ENCODE peak calls at places on chromosome 12, in ten cellular contexts. E is stimulated activated CD4-positive, alpha-beta T cell treated with anti-CD3 and anti-CD28 coated beads, Interleukin-1b, Interleukin-23, amount 100 ng/mL, for 24 hours; D is GM03348; L is activated CD4-positive, alpha-beta T cell treated with anti-CD3 and anti-CD28 coated beads for 1 hour; X is stimulated activated CD8-positive, alpha-beta memory T cell treated with anti-CD3 and anti-CD28 coated beads, Interleukin-2, amount 100 ng/mL, for 1 hour; I is heart right ventricle; G is hepatocyte; A is effector memory CD8-positive, alpha-beta T cell; H is non-pigmented ciliary epithelial cell; S is C1 segment of cervical spinal cord. C is an unnamed sample.

GRCh38 chr12:32181498-32182175 is 75.0 kb downstream of the BICD1 start:
- DNase-seq in E (no peak), D (peak), L (no peak), X (no peak), I (no peak), G (peak), A (no peak), H (no peak), S (no peak), C (no peak)

GRCh38 chr12:40980346-40981005 is 207.6 kb upstream of the PDZRN4 start:
- DNase-seq in E (no peak), D (no peak), L (no peak), X (no peak), I (no peak), G (no peak), A (no peak), H (no peak), S (no peak), C (no peak)

GRCh38 chr12:56833780-56834179 is 70.7 kb downstream of the HSD17B6 start:
- DNase-seq in E (no peak), D (no peak), L (no peak), X (no peak), I (no peak), G (no peak), A (no peak), H (no peak), S (no peak), C (no peak)

GRCh38 chr12:123532021-123532420 is 1.5 kb downstream of the RILPL1 start:
- DNase-seq in E (no peak), D (peak), L (no peak), X (no peak), I (no peak), G (no peak), A (no peak), H (no peak), S (peak), C (peak)

GRCh38 chr12:21308785-21309184 is 25.9 kb downstream of the SLCO1A2 start:
- DNase-seq in E (no peak), D (no peak), L (no peak), X (no peak), I (no peak), G (no peak), A (no peak), H (no peak), S (no peak), C (no peak)

GRCh38 chr12:131720241-131720640 is 9.4 kb downstream of the SFSWAP start:
- DNase-seq in E (no peak), D (no peak), L (no peak), X (no peak), I (no peak), G (no peak), A (no peak), H (no peak), S (no peak), C (no peak)

GRCh38 chr12:53299454-53300180 is at the start of gene MYG1:
- DNase-seq in E (peak), D (peak), L (peak), X (peak), I (peak), G (peak), A (peak), H (peak), S (peak), C (peak)

GRCh38 chr12:65308601-65309071 is 30.2 kb downstream of the MSRB3 start:
- DNase-seq in E (no peak), D (peak), L (no peak), X (no peak), I (no peak), G (no peak), A (no peak), H (no peak), S (no peak), C (no peak)

GRCh38 chr12:103731539-103731938 is 109.5 kb downstream of the NT5DC3 start:
- DNase-seq in E (no peak), D (no peak), L (no peak), X (no peak), I (no peak), G (no peak), A (no peak), H (no peak), S (no peak), C (no peak)

GRCh38 chr12:132423251-132424117 is 66.5 kb upstream of the FBRSL1 start:
- DNase-seq in E (no peak), D (no peak), L (no peak), X (no peak), I (no peak), G (no peak), A (no peak), H (no peak), S (no peak), C (no peak)

GRCh38 chr12:25089738-25090137 is 105.2 kb downstream of the DNAI7 start:
- DNase-seq in E (no peak), D (no peak), L (no peak), X (no peak), I (no peak), G (no peak), A (no peak), H (no peak), S (no peak), C (no peak)

GRCh38 chr12:32163596-32163995 is 56.9 kb downstream of the BICD1 start:
- DNase-seq in E (no peak), D (no peak), L (no peak), X (no peak), I (no peak), G (no peak), A (no peak), H (no peak), S (no peak), C (no peak)

GRCh38 chr12:117148642-117149041 is 41.6 kb downstream of the FBXO21 start:
- DNase-seq in E (no peak), D (no peak), L (no peak), X (no peak), I (no peak), G (no peak), A (no peak), H (no peak), S (no peak), C (no peak)

GRCh38 chr12:15613981-15614380 is 175.2 kb downstream of the EPS8 start:
- DNase-seq in E (no peak), D (peak), L (no peak), X (no peak), I (no peak), G (no peak), A (no peak), H (no peak), S (no peak), C (no peak)

GRCh38 chr12:82605115-82605514 is 81.6 kb upstream of the TMTC2 start:
- DNase-seq in E (no peak), D (no peak), L (no peak), X (no peak), I (no peak), G (no peak), A (no peak), H (no peak), S (no peak), C (no peak)

GRCh38 chr12:111733340-111733739 is 33.4 kb upstream of the ALDH2 start:
- DNase-seq in E (no peak), D (no peak), L (no peak), X (no peak), I (no peak), G (no peak), A (no peak), H (no peak), S (no peak), C (no peak)

GRCh38 chr12:48157889-48158370 is 615 bp upstream of the ASB8 start:
- DNase-seq in E (no peak), D (no peak), L (no peak), X (no peak), I (no peak), G (no peak), A (peak), H (no peak), S (no peak), C (no peak)

GRCh38 chr12:47773858-47774580 is 981 bp downstream of the SLC48A1 start:
- DNase-seq in E (no peak), D (no peak), L (no peak), X (no peak), I (no peak), G (no peak), A (no peak), H (no peak), S (no peak), C (no peak)

GRCh38 chr12:50132505-50133135 is 20.6 kb downstream of the COX14 start:
- DNase-seq in E (no peak), D (peak), L (no peak), X (no peak), I (no peak), G (peak), A (no peak), H (no peak), S (no peak), C (peak)

GRCh38 chr12:5586201-5586600 is 154.3 kb downstream of the NTF3 start:
- DNase-seq in E (no peak), D (peak), L (no peak), X (no peak), I (no peak), G (peak), A (no peak), H (no peak), S (no peak), C (no peak)

GRCh38 chr12:6871052-6871957 is 1.8 kb downstream of the SPSB2 start:
- DNase-seq in E (no peak), D (peak), L (no peak), X (no peak), I (no peak), G (peak), A (no peak), H (no peak), S (no peak), C (no peak)

C was measured in naive B cell.